ENCODE peak calls at places on chromosomes 2 and 18, in seven cellular contexts. One of them, this sample, is unnamed.

GRCh38 chr2:50879457-50879856 is 152.5 kb downstream of the NRXN1 start:
- DNase-seq in SHP77: no peak
- DNase-seq in Caki2: no peak
- DNase-seq in activated CD8-positive, alpha-beta memory T cell treated with anti-CD3 and anti-CD28 coated beads for 48 hours: no peak
- DNase-seq in Kasumi-1: no peak
- DNase-seq in fibroblast of pulmonary artery: no peak
- DNase-seq in colonic mucosa: no peak
- DNase-seq in this sample: no peak

GRCh38 chr18:28407681-28408080 is 230.8 kb upstream of the CDH2 start:
- DNase-seq in activated CD8-positive, alpha-beta memory T cell treated with anti-CD3 and anti-CD28 coated beads for 48 hours: no peak
- DNase-seq in fibroblast of pulmonary artery: no peak
- DNase-seq in Caki2: no peak
- DNase-seq in SHP77: no peak
- DNase-seq in Kasumi-1: no peak
- DNase-seq in colonic mucosa: no peak
- DNase-seq in this sample: no peak

GRCh38 chr2:186195726-186196125 is 290.3 kb upstream of the ZC3H15 start:
- DNase-seq in SHP77: no peak
- DNase-seq in fibroblast of pulmonary artery: no peak
- DNase-seq in activated CD8-positive, alpha-beta memory T cell treated with anti-CD3 and anti-CD28 coated beads for 48 hours: no peak
- DNase-seq in Caki2: no peak
- DNase-seq in Kasumi-1: no peak
- DNase-seq in colonic mucosa: no peak
- DNase-seq in this sample: no peak

GRCh38 chr2:27636766-27637165 is 7.9 kb downstream of the GPN1 start:
- DNase-seq in Caki2: no peak
- DNase-seq in Kasumi-1: no peak
- DNase-seq in activated CD8-positive, alpha-beta memory T cell treated with anti-CD3 and anti-CD28 coated beads for 48 hours: no peak
- DNase-seq in fibroblast of pulmonary artery: no peak
- DNase-seq in SHP77: no peak
- DNase-seq in colonic mucosa: no peak
- DNase-seq in this sample: no peak

GRCh38 chr2:38128653-38129052 is 52.7 kb upstream of the CYP1B1 start:
- DNase-seq in fibroblast of pulmonary artery: peak
- DNase-seq in colonic mucosa: no peak
- DNase-seq in Kasumi-1: peak
- DNase-seq in activated CD8-positive, alpha-beta memory T cell treated with anti-CD3 and anti-CD28 coated beads for 48 hours: no peak
- DNase-seq in SHP77: no peak
- DNase-seq in Caki2: no peak
- DNase-seq in this sample: no peak

GRCh38 chr2:11585071-11585470 is 51.2 kb downstream of the GREB1 start:
- DNase-seq in activated CD8-positive, alpha-beta memory T cell treated with anti-CD3 and anti-CD28 coated beads for 48 hours: no peak
- DNase-seq in Caki2: no peak
- DNase-seq in SHP77: no peak
- DNase-seq in Kasumi-1: no peak
- DNase-seq in colonic mucosa: no peak
- DNase-seq in fibroblast of pulmonary artery: no peak
- DNase-seq in this sample: no peak

GRCh38 chr2:42843611-42844010 is 51.2 kb upstream of the HAAO start:
- DNase-seq in SHP77: no peak
- DNase-seq in activated CD8-positive, alpha-beta memory T cell treated with anti-CD3 and anti-CD28 coated beads for 48 hours: no peak
- DNase-seq in fibroblast of pulmonary artery: no peak
- DNase-seq in colonic mucosa: no peak
- DNase-seq in Caki2: no peak
- DNase-seq in Kasumi-1: no peak
- DNase-seq in this sample: no peak

GRCh38 chr18:67525328-67526110 is 9.0 kb upstream of the DSEL start:
- DNase-seq in fibroblast of pulmonary artery: peak
- DNase-seq in colonic mucosa: peak
- DNase-seq in SHP77: no peak
- DNase-seq in Caki2: peak
- DNase-seq in Kasumi-1: no peak
- DNase-seq in activated CD8-positive, alpha-beta memory T cell treated with anti-CD3 and anti-CD28 coated beads for 48 hours: no peak
- DNase-seq in this sample: no peak

GRCh38 chr2:235666240-235666781 is 172.5 kb downstream of the AGAP1 start:
- DNase-seq in Caki2: no peak
- DNase-seq in colonic mucosa: peak
- DNase-seq in Kasumi-1: no peak
- DNase-seq in activated CD8-positive, alpha-beta memory T cell treated with anti-CD3 and anti-CD28 coated beads for 48 hours: no peak
- DNase-seq in fibroblast of pulmonary artery: peak
- DNase-seq in SHP77: peak
- DNase-seq in this sample: peak

GRCh38 chr2:176891857-176892256 is 320.7 kb upstream of the HNRNPA3 start:
- DNase-seq in fibroblast of pulmonary artery: no peak
- DNase-seq in Caki2: no peak
- DNase-seq in SHP77: peak
- DNase-seq in colonic mucosa: no peak
- DNase-seq in Kasumi-1: no peak
- DNase-seq in activated CD8-positive, alpha-beta memory T cell treated with anti-CD3 and anti-CD28 coated beads for 48 hours: no peak
- DNase-seq in this sample: no peak

GRCh38 chr2:46173636-46174253 is 123.5 kb upstream of the EPAS1 start:
- DNase-seq in Caki2: no peak
- DNase-seq in Kasumi-1: no peak
- DNase-seq in SHP77: no peak
- DNase-seq in activated CD8-positive, alpha-beta memory T cell treated with anti-CD3 and anti-CD28 coated beads for 48 hours: no peak
- DNase-seq in colonic mucosa: no peak
- DNase-seq in fibroblast of pulmonary artery: no peak
- DNase-seq in this sample: no peak

GRCh38 chr2:42089340-42089925 is 41.6 kb downstream of the PKDCC start:
- DNase-seq in activated CD8-positive, alpha-beta memory T cell treated with anti-CD3 and anti-CD28 coated beads for 48 hours: peak
- DNase-seq in fibroblast of pulmonary artery: peak
- DNase-seq in Kasumi-1: peak
- DNase-seq in colonic mucosa: peak
- DNase-seq in Caki2: no peak
- DNase-seq in SHP77: peak
- DNase-seq in this sample: peak

GRCh38 chr18:25898965-25899364 is 191.4 kb downstream of the SS18 start:
- DNase-seq in activated CD8-positive, alpha-beta memory T cell treated with anti-CD3 and anti-CD28 coated beads for 48 hours: no peak
- DNase-seq in fibroblast of pulmonary artery: no peak
- DNase-seq in SHP77: no peak
- DNase-seq in colonic mucosa: no peak
- DNase-seq in Caki2: no peak
- DNase-seq in Kasumi-1: no peak
- DNase-seq in this sample: no peak

GRCh38 chr2:127641133-127641532 is 4.8 kb upstream of the GPR17 start:
- DNase-seq in colonic mucosa: no peak
- DNase-seq in Caki2: no peak
- DNase-seq in fibroblast of pulmonary artery: no peak
- DNase-seq in Kasumi-1: no peak
- DNase-seq in SHP77: no peak
- DNase-seq in activated CD8-positive, alpha-beta memory T cell treated with anti-CD3 and anti-CD28 coated beads for 48 hours: no peak
- DNase-seq in this sample: no peak

GRCh38 chr18:8705280-8705940 is at the start of gene MTCL1:
- DNase-seq in Caki2: peak
- DNase-seq in activated CD8-positive, alpha-beta memory T cell treated with anti-CD3 and anti-CD28 coated beads for 48 hours: no peak
- DNase-seq in SHP77: peak
- DNase-seq in colonic mucosa: no peak
- DNase-seq in fibroblast of pulmonary artery: peak
- DNase-seq in Kasumi-1: no peak
- DNase-seq in this sample: peak

GRCh38 chr2:160918909-160919503 is 241.2 kb upstream of the TANK start:
- DNase-seq in fibroblast of pulmonary artery: peak
- DNase-seq in Kasumi-1: peak
- DNase-seq in colonic mucosa: peak
- DNase-seq in Caki2: no peak
- DNase-seq in activated CD8-positive, alpha-beta memory T cell treated with anti-CD3 and anti-CD28 coated beads for 48 hours: no peak
- DNase-seq in SHP77: peak
- DNase-seq in this sample: peak

GRCh38 chr2:20479835-20480234 is 33.0 kb downstream of the RHOB start:
- DNase-seq in Kasumi-1: no peak
- DNase-seq in Caki2: no peak
- DNase-seq in SHP77: no peak
- DNase-seq in colonic mucosa: no peak
- DNase-seq in fibroblast of pulmonary artery: no peak
- DNase-seq in activated CD8-positive, alpha-beta memory T cell treated with anti-CD3 and anti-CD28 coated beads for 48 hours: no peak
- DNase-seq in this sample: no peak

GRCh38 chr2:221514305-221515040 is 57.6 kb downstream of the EPHA4 start:
- DNase-seq in SHP77: peak
- DNase-seq in activated CD8-positive, alpha-beta memory T cell treated with anti-CD3 and anti-CD28 coated beads for 48 hours: no peak
- DNase-seq in Caki2: no peak
- DNase-seq in colonic mucosa: no peak
- DNase-seq in Kasumi-1: no peak
- DNase-seq in fibroblast of pulmonary artery: no peak
- DNase-seq in this sample: no peak

GRCh38 chr2:216918088-216918680 is 58.3 kb upstream of the TNP1 start:
- DNase-seq in SHP77: no peak
- DNase-seq in activated CD8-positive, alpha-beta memory T cell treated with anti-CD3 and anti-CD28 coated beads for 48 hours: no peak
- DNase-seq in fibroblast of pulmonary artery: peak
- DNase-seq in Kasumi-1: no peak
- DNase-seq in Caki2: peak
- DNase-seq in colonic mucosa: no peak
- DNase-seq in this sample: no peak

GRCh38 chr2:218832520-218832919 is 917 bp upstream of the PRKAG3 start:
- DNase-seq in SHP77: no peak
- DNase-seq in Kasumi-1: no peak
- DNase-seq in Caki2: no peak
- DNase-seq in activated CD8-positive, alpha-beta memory T cell treated with anti-CD3 and anti-CD28 coated beads for 48 hours: no peak
- DNase-seq in fibroblast of pulmonary artery: peak
- DNase-seq in colonic mucosa: no peak
- DNase-seq in this sample: no peak

GRCh38 chr2:58709274-58709673 is 468.1 kb upstream of the FANCL start:
- DNase-seq in SHP77: no peak
- DNase-seq in activated CD8-positive, alpha-beta memory T cell treated with anti-CD3 and anti-CD28 coated beads for 48 hours: no peak
- DNase-seq in colonic mucosa: no peak
- DNase-seq in Kasumi-1: no peak
- DNase-seq in fibroblast of pulmonary artery: no peak
- DNase-seq in Caki2: no peak
- DNase-seq in this sample: no peak

GRCh38 chr2:102143450-102143985 is 972 bp downstream of the IL1R1 start:
- DNase-seq in SHP77: no peak
- DNase-seq in Caki2: no peak
- DNase-seq in Kasumi-1: no peak
- DNase-seq in activated CD8-positive, alpha-beta memory T cell treated with anti-CD3 and anti-CD28 coated beads for 48 hours: no peak
- DNase-seq in fibroblast of pulmonary artery: peak
- DNase-seq in colonic mucosa: no peak
- DNase-seq in this sample: no peak

GRCh38 chr2:236691799-236692167 is 122.2 kb downstream of the ACKR3 start:
- DNase-seq in fibroblast of pulmonary artery: no peak
- DNase-seq in colonic mucosa: no peak
- DNase-seq in Caki2: no peak
- DNase-seq in SHP77: no peak
- DNase-seq in Kasumi-1: no peak
- DNase-seq in activated CD8-positive, alpha-beta memory T cell treated with anti-CD3 and anti-CD28 coated beads for 48 hours: no peak
- DNase-seq in this sample: no peak

GRCh38 chr2:228118940-228119339 is 62.5 kb downstream of the SPHKAP start:
- DNase-seq in Kasumi-1: no peak
- DNase-seq in Caki2: no peak
- DNase-seq in fibroblast of pulmonary artery: no peak
- DNase-seq in colonic mucosa: no peak
- DNase-seq in SHP77: no peak
- DNase-seq in activated CD8-positive, alpha-beta memory T cell treated with anti-CD3 and anti-CD28 coated beads for 48 hours: no peak
- DNase-seq in this sample: no peak

GRCh38 chr2:23390152-23390551 is 5.2 kb downstream of the KLHL29 start:
- DNase-seq in SHP77: peak
- DNase-seq in Caki2: no peak
- DNase-seq in colonic mucosa: no peak
- DNase-seq in fibroblast of pulmonary artery: no peak
- DNase-seq in activated CD8-positive, alpha-beta memory T cell treated with anti-CD3 and anti-CD28 coated beads for 48 hours: no peak
- DNase-seq in Kasumi-1: no peak
- DNase-seq in this sample: no peak

GRCh38 chr2:121974919-121975654 is 219.6 kb downstream of the TSN start:
- DNase-seq in Caki2: peak
- DNase-seq in Kasumi-1: peak
- DNase-seq in colonic mucosa: peak
- DNase-seq in fibroblast of pulmonary artery: peak
- DNase-seq in activated CD8-positive, alpha-beta memory T cell treated with anti-CD3 and anti-CD28 coated beads for 48 hours: peak
- DNase-seq in SHP77: peak
- DNase-seq in this sample: peak

GRCh38 chr2:236352761-236353593 is 88.8 kb upstream of the ASB18 start:
- DNase-seq in Caki2: peak
- DNase-seq in SHP77: no peak
- DNase-seq in Kasumi-1: peak
- DNase-seq in fibroblast of pulmonary artery: peak
- DNase-seq in activated CD8-positive, alpha-beta memory T cell treated with anti-CD3 and anti-CD28 coated beads for 48 hours: no peak
- DNase-seq in colonic mucosa: no peak
- DNase-seq in this sample: no peak

GRCh38 chr2:130241041-130241707 is 42.9 kb upstream of the TUBA3E start:
- DNase-seq in SHP77: no peak
- DNase-seq in fibroblast of pulmonary artery: peak
- DNase-seq in Kasumi-1: no peak
- DNase-seq in colonic mucosa: peak
- DNase-seq in Caki2: peak
- DNase-seq in activated CD8-positive, alpha-beta memory T cell treated with anti-CD3 and anti-CD28 coated beads for 48 hours: no peak
- DNase-seq in this sample: no peak

GRCh38 chr2:43568226-43568625 is 27.6 kb downstream of the THADA start:
- DNase-seq in colonic mucosa: no peak
- DNase-seq in Caki2: no peak
- DNase-seq in Kasumi-1: no peak
- DNase-seq in SHP77: no peak
- DNase-seq in fibroblast of pulmonary artery: no peak
- DNase-seq in activated CD8-positive, alpha-beta memory T cell treated with anti-CD3 and anti-CD28 coated beads for 48 hours: no peak
- DNase-seq in this sample: no peak

GRCh38 chr2:240707046-240707756 is 15.5 kb downstream of the AQP12A start:
- DNase-seq in SHP77: no peak
- DNase-seq in Caki2: no peak
- DNase-seq in Kasumi-1: no peak
- DNase-seq in colonic mucosa: no peak
- DNase-seq in activated CD8-positive, alpha-beta memory T cell treated with anti-CD3 and anti-CD28 coated beads for 48 hours: no peak
- DNase-seq in fibroblast of pulmonary artery: no peak
- DNase-seq in this sample: no peak

GRCh38 chr2:136255648-136256461 is 137.9 kb upstream of the CXCR4 start:
- DNase-seq in Kasumi-1: peak
- DNase-seq in fibroblast of pulmonary artery: no peak
- DNase-seq in colonic mucosa: no peak
- DNase-seq in activated CD8-positive, alpha-beta memory T cell treated with anti-CD3 and anti-CD28 coated beads for 48 hours: no peak
- DNase-seq in Caki2: no peak
- DNase-seq in SHP77: no peak
- DNase-seq in this sample: no peak

GRCh38 chr18:2961828-2962227 is 51.1 kb downstream of the LPIN2 start:
- DNase-seq in SHP77: no peak
- DNase-seq in Kasumi-1: peak
- DNase-seq in activated CD8-positive, alpha-beta memory T cell treated with anti-CD3 and anti-CD28 coated beads for 48 hours: no peak
- DNase-seq in fibroblast of pulmonary artery: no peak
- DNase-seq in colonic mucosa: no peak
- DNase-seq in Caki2: peak
- DNase-seq in this sample: no peak

GRCh38 chr2:76849086-76849485 is 673.1 kb downstream of the LRRTM4 start:
- DNase-seq in Kasumi-1: no peak
- DNase-seq in fibroblast of pulmonary artery: no peak
- DNase-seq in colonic mucosa: no peak
- DNase-seq in activated CD8-positive, alpha-beta memory T cell treated with anti-CD3 and anti-CD28 coated beads for 48 hours: no peak
- DNase-seq in Caki2: no peak
- DNase-seq in SHP77: no peak
- DNase-seq in this sample: no peak

This sample was measured in endothelial cell.